ENCODE peak calls at places on chromosome 10, in eight cellular contexts. L is choroid plexus epithelial cell; X is PC-3; V is mammary epithelial cell; F is CD8-positive, alpha-beta T cell; M is AG04450; T is lower leg skin; H is foreskin fibroblast. E is an unnamed sample.

GRCh38 chr10:19713800-19714525 is 102.3 kb upstream of the PLXDC2 start:
- DNase-seq in L (no peak), X (no peak), V (no peak), F (no peak), M (no peak), T (no peak), H (no peak), E (no peak)

GRCh38 chr10:33365871-33366411 is 31.5 kb upstream of the NRP1 start:
- DNase-seq in L (peak), X (peak), V (peak), F (no peak), M (peak), T (no peak), H (peak), E (peak)

GRCh38 chr10:26172126-26172525 is 44.4 kb upstream of the GAD2 start:
- DNase-seq in L (no peak), X (no peak), V (no peak), F (no peak), M (no peak), T (no peak), H (no peak), E (no peak)

GRCh38 chr10:92480422-92480821 is 93.5 kb downstream of the IDE start:
- DNase-seq in L (no peak), X (no peak), V (no peak), F (no peak), M (no peak), T (no peak), H (no peak), E (no peak)

GRCh38 chr10:6694447-6695155 is 114.5 kb upstream of the PRKCQ start:
- DNase-seq in L (no peak), X (no peak), V (peak), F (no peak), M (no peak), T (no peak), H (peak), E (no peak)

GRCh38 chr10:36351159-36351558 is 709.1 kb upstream of the FZD8 start:
- DNase-seq in L (no peak), X (no peak), V (no peak), F (no peak), M (no peak), T (no peak), H (no peak), E (no peak)

GRCh38 chr10:76071638-76072317 is 640.4 kb downstream of the LRMDA start:
- DNase-seq in L (no peak), X (peak), V (no peak), F (no peak), M (no peak), T (no peak), H (no peak), E (no peak)

GRCh38 chr10:69802424-69803161 is 887 bp downstream of the COL13A1 start:
- DNase-seq in L (peak), X (peak), V (peak), F (no peak), M (no peak), T (no peak), H (peak), E (no peak)

GRCh38 chr10:102291221-102291905 is 46.0 kb downstream of the GBF1 start:
- DNase-seq in L (no peak), X (no peak), V (no peak), F (no peak), M (no peak), T (no peak), H (no peak), E (no peak)

GRCh38 chr10:132353456-132354355 is 21.7 kb downstream of the LRRC27 start:
- DNase-seq in L (no peak), X (no peak), V (no peak), F (no peak), M (no peak), T (no peak), H (no peak), E (no peak)

GRCh38 chr10:101287922-101288638 is 58.8 kb upstream of the LBX1 start:
- DNase-seq in L (peak), X (peak), V (no peak), F (no peak), M (no peak), T (no peak), H (peak), E (no peak)

GRCh38 chr10:100025528-100026070 is 15.9 kb upstream of the DNMBP start:
- DNase-seq in L (no peak), X (no peak), V (no peak), F (no peak), M (no peak), T (no peak), H (peak), E (no peak)

GRCh38 chr10:100401631-100402328 is 54.7 kb downstream of the SCD start:
- DNase-seq in L (no peak), X (no peak), V (no peak), F (no peak), M (no peak), T (no peak), H (no peak), E (no peak)

GRCh38 chr10:71272122-71272771 is 46.8 kb upstream of the SLC29A3 start:
- DNase-seq in L (peak), X (peak), V (peak), F (no peak), M (no peak), T (no peak), H (peak), E (no peak)

GRCh38 chr10:132671171-132672154 is 114.5 kb downstream of the NKX6-2 start:
- DNase-seq in L (no peak), X (no peak), V (no peak), F (no peak), M (no peak), T (no peak), H (no peak), E (no peak)

GRCh38 chr10:89566095-89566950 is 30.9 kb upstream of the SLC16A12 start:
- DNase-seq in L (no peak), X (no peak), V (no peak), F (no peak), M (no peak), T (no peak), H (no peak), E (no peak)

GRCh38 chr10:126247454-126247975 is 140.8 kb downstream of the ADAM12 start:
- DNase-seq in L (peak), X (peak), V (peak), F (no peak), M (peak), T (peak), H (peak), E (no peak)

GRCh38 chr10:64465653-64466052 is 944.5 kb downstream of the REEP3 start:
- DNase-seq in L (no peak), X (peak), V (no peak), F (no peak), M (no peak), T (no peak), H (no peak), E (no peak)

GRCh38 chr10:98038333-98038732 is 7.9 kb upstream of the CRTAC1 start:
- DNase-seq in L (no peak), X (no peak), V (no peak), F (no peak), M (no peak), T (no peak), H (no peak), E (no peak)

GRCh38 chr10:6173203-6173602 is 29.5 kb upstream of the PFKFB3 start:
- DNase-seq in L (no peak), X (no peak), V (no peak), F (peak), M (no peak), T (no peak), H (no peak), E (peak)

GRCh38 chr10:98420786-98421185 is 5.8 kb upstream of the PYROXD2 start:
- DNase-seq in L (no peak), X (no peak), V (no peak), F (no peak), M (no peak), T (no peak), H (no peak), E (no peak)

GRCh38 chr10:100153239-100153840 is 32.5 kb downstream of the ERLIN1 start:
- DNase-seq in L (no peak), X (peak), V (peak), F (no peak), M (no peak), T (no peak), H (peak), E (no peak)

GRCh38 chr10:47354162-47354561 is 6.0 kb downstream of the RBP3 start:
- DNase-seq in L (peak), X (peak), V (no peak), F (no peak), M (no peak), T (no peak), H (peak), E (no peak)

GRCh38 chr10:50398383-50398782 is 147.1 kb upstream of the ASAH2 start:
- DNase-seq in L (peak), X (no peak), V (peak), F (no peak), M (no peak), T (no peak), H (peak), E (no peak)

GRCh38 chr10:102672822-102673200 is 28.5 kb downstream of the TRIM8 start:
- DNase-seq in L (no peak), X (no peak), V (no peak), F (no peak), M (no peak), T (no peak), H (no peak), E (no peak)

GRCh38 chr10:132536241-132536963 is 1.2 kb upstream of the INPP5A start:
- DNase-seq in L (no peak), X (peak), V (peak), F (no peak), M (no peak), T (no peak), H (peak), E (no peak)

GRCh38 chr10:78800535-78801320 is 268.0 kb upstream of the ZMIZ1 start:
- DNase-seq in L (no peak), X (no peak), V (no peak), F (no peak), M (no peak), T (no peak), H (no peak), E (no peak)
- H3K4me3 ChIP-seq in L (no peak), X (no peak), V (no peak), F (no peak), M (no peak), T (no peak), H (no peak), E (no peak)

GRCh38 chr10:15718495-15719061 is 1.1 kb downstream of the ITGA8 start:
- DNase-seq in L (no peak), X (no peak), V (no peak), F (no peak), M (no peak), T (no peak), H (no peak), E (no peak)
- H3K4me3 ChIP-seq in L (peak), X (no peak), V (no peak), F (no peak), M (no peak), T (no peak), H (peak), E (no peak)

DNA sequence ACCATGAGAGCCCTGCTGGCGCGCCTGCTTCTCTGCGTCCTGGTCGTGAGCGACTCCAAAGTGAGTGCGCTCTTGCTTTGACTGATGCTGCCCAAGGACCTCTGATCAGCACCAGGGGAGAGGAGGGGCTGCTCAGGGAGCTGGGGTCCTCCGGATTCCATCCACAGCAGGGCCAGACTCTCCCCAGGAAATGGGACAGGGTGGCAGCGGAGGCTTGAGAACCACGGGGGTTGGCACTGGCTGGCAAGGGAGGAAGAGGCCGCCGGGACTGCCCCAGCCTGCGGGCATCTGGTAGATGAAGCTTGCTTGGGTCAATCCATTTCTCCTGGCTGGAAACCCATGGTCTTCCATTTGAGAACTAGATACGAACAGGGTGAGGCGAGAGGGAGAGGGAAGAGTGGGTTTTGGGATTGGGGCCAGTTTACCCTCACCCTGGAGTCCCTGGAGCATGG is 647 bp downstream of the PLAU start:
- DNase-seq in L (no peak), X (peak), V (peak), F (peak), M (no peak), T (no peak), H (no peak), E (no peak)
- H3K4me3 ChIP-seq in L (peak), X (peak), V (peak), F (peak), M (peak), T (peak), H (peak), E (peak)

GRCh38 chr10:11208243-11208642 is 190.6 kb downstream of the CELF2 start:
- DNase-seq in L (no peak), X (no peak), V (no peak), F (no peak), M (no peak), T (no peak), H (no peak), E (no peak)
- H3K4me3 ChIP-seq in L (no peak), X (no peak), V (no peak), F (no peak), M (no peak), T (no peak), H (no peak), E (no peak)

GRCh38 chr10:129694184-129694583 is 227.1 kb downstream of the MGMT start:
- DNase-seq in L (no peak), X (no peak), V (no peak), F (no peak), M (no peak), T (no peak), H (no peak), E (no peak)
- H3K4me3 ChIP-seq in L (no peak), X (no peak), V (no peak), F (no peak), M (no peak), T (no peak), H (no peak), E (no peak)

GRCh38 chr10:3623746-3624145 is 161.3 kb downstream of the KLF6 start:
- DNase-seq in L (peak), X (no peak), V (no peak), F (no peak), M (peak), T (no peak), H (peak), E (no peak)
- H3K4me3 ChIP-seq in L (no peak), X (no peak), V (no peak), F (no peak), M (peak), T (no peak), H (no peak), E (no peak)

E was measured in Jurkat, Clone E6-1.